ENCODE peak calls at places on chromosomes 4 and X, in five cellular contexts. C, B, E, M and X are unnamed samples.

GRCh38 chrX:27728291-27728690 is 79.5 kb upstream of the MAGEB10 start:
- DNase-seq in C (no peak), B (no peak), M (no peak), E (peak; percentile 23), X (peak; percentile 80)

GRCh38 chr4:113582737-113583136 is 178.8 kb downstream of the CAMK2D start:
- DNase-seq in M (no peak), B (no peak), E (no peak), C (no peak), X (no peak)

GRCh38 chr4:73871911-73872310 is 2.7 kb downstream of the CXCL1 start:
- DNase-seq in B (no peak), C (no peak), M (no peak), E (no peak), X (peak; percentile 45)

GRCh38 chr4:76624271-76624681 is 189.2 kb downstream of the SHROOM3 start:
- DNase-seq in B (peak; percentile 16), C (no peak), E (no peak), M (peak; percentile 96), X (peak; percentile 78)

GRCh38 chrX:47518105-47518504 is 35.1 kb upstream of the ZNF41 start:
- DNase-seq in E (no peak), B (no peak), M (no peak), C (no peak), X (peak; percentile 54)

GRCh38 chrX:41441934-41442823 is 5.0 kb upstream of the NYX start:
- DNase-seq in C (peak; percentile 88), M (peak; percentile 88), E (peak; percentile 64), B (peak; percentile 66), X (peak; percentile 84)

GRCh38 chr4:94892051-94892450 is 134.3 kb downstream of the BMPR1B start:
- DNase-seq in C (no peak), E (no peak), M (no peak), B (no peak), X (peak; percentile 19)

GRCh38 chrX:34734383-34734782 is 77.3 kb upstream of the TMEM47 start:
- DNase-seq in C (no peak), B (no peak), E (no peak), M (peak; percentile 30), X (peak; percentile 16)

GRCh38 chr4:3112979-3113469 is 38.5 kb downstream of the HTT start:
- DNase-seq in B (no peak), M (peak; percentile 57), C (no peak), E (no peak), X (peak; percentile 18)

GRCh38 chr4:52911684-52912294 is 49.7 kb downstream of the RASL11B start:
- DNase-seq in B (peak; percentile 88), M (peak; percentile 79), C (peak; percentile 80), E (peak; percentile 77), X (peak; percentile 89)

GRCh38 chrX:129686422-129686948 is 31.7 kb upstream of the APLN start:
- DNase-seq in C (no peak), B (no peak), M (peak; percentile 57), E (no peak), X (no peak)

GRCh38 chr4:8688041-8688907 is 95.7 kb downstream of the CPZ start:
- DNase-seq in C (no peak), M (peak; percentile 70), E (peak; percentile 19), B (peak; percentile 88), X (peak; percentile 8)

GRCh38 chrX:134365923-134366322 is 94.0 kb upstream of the HPRT1 start:
- DNase-seq in E (no peak), B (no peak), M (no peak), C (no peak), X (peak; percentile 68)

GRCh38 chr4:150155391-150155790 is 77.1 kb downstream of the DCLK2 start:
- DNase-seq in M (no peak), B (no peak), C (no peak), E (no peak), X (no peak)

GRCh38 chr4:10182446-10183424 is 66.1 kb upstream of the WDR1 start:
- DNase-seq in M (no peak), C (no peak), B (no peak), E (no peak), X (no peak)

GRCh38 chr4:20158195-20158594 is 93.5 kb upstream of the SLIT2 start:
- DNase-seq in C (no peak), B (no peak), M (no peak), E (no peak), X (no peak)

GRCh38 chrX:97027384-97027922 is 143.7 kb downstream of the RPA4 start:
- DNase-seq in C (no peak), B (peak; percentile 92), M (no peak), E (no peak), X (no peak)

GRCh38 chr4:6184169-6184568 is 16.2 kb downstream of the JAKMIP1 start:
- DNase-seq in E (no peak), B (no peak), M (no peak), C (no peak), X (no peak)

GRCh38 chr4:143658336-143658735 is 42.1 kb downstream of the FREM3 start:
- DNase-seq in B (no peak), M (no peak), E (no peak), C (no peak), X (no peak)

GRCh38 chr4:834368-835147 is 8.6 kb upstream of the CPLX1 start:
- DNase-seq in C (no peak), E (no peak), M (no peak), B (no peak), X (no peak)

GRCh38 chrX:153446950-153447580 is 1.2 kb upstream of the TREX2 start:
- DNase-seq in C (no peak), B (no peak), E (no peak), M (no peak), X (no peak)

GRCh38 chr4:48290146-48290772 is 20.6 kb upstream of the TEC start:
- DNase-seq in E (peak; percentile 36), C (peak; percentile 9), B (peak; percentile 7), M (peak; percentile 52), X (peak; percentile 60)

GRCh38 chr4:168791376-168791775 is 218.7 kb downstream of the CBR4 start:
- DNase-seq in C (no peak), M (no peak), B (no peak), E (no peak), X (no peak)

GRCh38 chr4:110636231-110636676 is 13.4 kb upstream of the PITX2 start:
- DNase-seq in C (no peak), B (peak; percentile 73), M (no peak), E (peak; percentile 23), X (no peak)

GRCh38 chrX:132480581-132481203 is 8.1 kb downstream of the MBNL3 start:
- DNase-seq in B (no peak), M (peak; percentile 58), E (no peak), C (peak; percentile 89), X (peak; percentile 60)

GRCh38 chr4:165502919-165503907 is 124.4 kb downstream of the CPE start:
- DNase-seq in M (peak; percentile 28), B (no peak), E (peak; percentile 4), C (no peak), X (peak; percentile 80)

GRCh38 chr4:40576651-40577480 is 52.8 kb downstream of the RBM47 start:
- DNase-seq in B (peak; percentile 36), M (peak; percentile 92), C (peak; percentile 56), E (peak; percentile 66), X (peak; percentile 88)

GRCh38 chrX:78655642-78656041 is 3.5 kb downstream of the RTL3 start:
- DNase-seq in E (no peak), C (no peak), M (no peak), B (no peak), X (no peak)

GRCh38 chr4:152534541-152535231 is 1.2 kb downstream of the FBXW7 start:
- DNase-seq in M (peak; percentile 71), B (peak; percentile 61), E (no peak), C (peak; percentile 81), X (no peak)

GRCh38 chrX:119693996-119694451 is 1.1 kb upstream of the SEPTIN6 start:
- DNase-seq in M (no peak), B (peak; percentile 35), E (no peak), C (no peak), X (no peak)
- H3K4me1 ChIP-seq in M (peaks cover 18% of the 10 kb centered on the region), B (peaks cover 3% of the 10 kb centered on the region), E (peaks cover 14% of the 10 kb centered on the region), C (peaks cover 64% of the 10 kb centered on the region), X (peaks cover 11% of the 10 kb centered on the region)

GRCh38 chrX:109632906-109633504 is 8.0 kb upstream of the KCNE5 start:
- DNase-seq in M (peak; percentile 50), E (no peak), C (peak; percentile 6), B (peak; percentile 36), X (peak; percentile 52)

GRCh38 chrX:109624022-109624421 is 950 bp downstream of the KCNE5 start:
- DNase-seq in M (no peak), C (no peak), E (no peak), B (no peak), X (no peak)

GRCh38 chrX:109624641-109625311 is at the start of gene KCNE5:
- DNase-seq in E (no peak), B (peak; percentile 79), M (peak; percentile 5), C (no peak), X (no peak)

GRCh38 chrX:109626637-109627036 is 1.7 kb upstream of the KCNE5 start:
- DNase-seq in C (no peak), B (no peak), M (no peak), E (no peak), X (no peak)

DNA sequence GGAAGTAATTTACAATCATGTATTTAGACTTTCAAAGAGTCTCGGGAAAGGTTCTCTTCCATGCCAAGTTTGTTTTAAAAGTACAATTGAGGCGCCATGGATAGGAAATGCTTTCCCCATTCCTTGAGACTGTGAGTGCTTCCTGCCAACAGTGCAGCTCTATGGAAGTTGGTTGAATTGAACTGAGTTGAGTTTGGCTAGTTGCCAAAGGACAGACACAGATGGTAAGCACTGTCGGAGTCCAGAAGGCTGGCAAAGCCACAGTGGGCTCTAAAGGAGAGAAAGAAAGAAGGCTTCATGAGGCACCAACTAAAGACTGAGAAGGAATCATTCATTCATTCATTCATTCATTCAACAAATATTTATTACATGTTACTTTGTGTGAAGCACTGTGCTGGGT is 4.3 kb upstream of the KCNE5 start:
- DNase-seq in E (no peak), B (no peak), C (no peak), M (no peak), X (no peak)
- TF ChIP-seq EZH2phosphoT487 in E (no peak), B (no peak), C (no peak), M (no peak), X (no peak)

DNA sequence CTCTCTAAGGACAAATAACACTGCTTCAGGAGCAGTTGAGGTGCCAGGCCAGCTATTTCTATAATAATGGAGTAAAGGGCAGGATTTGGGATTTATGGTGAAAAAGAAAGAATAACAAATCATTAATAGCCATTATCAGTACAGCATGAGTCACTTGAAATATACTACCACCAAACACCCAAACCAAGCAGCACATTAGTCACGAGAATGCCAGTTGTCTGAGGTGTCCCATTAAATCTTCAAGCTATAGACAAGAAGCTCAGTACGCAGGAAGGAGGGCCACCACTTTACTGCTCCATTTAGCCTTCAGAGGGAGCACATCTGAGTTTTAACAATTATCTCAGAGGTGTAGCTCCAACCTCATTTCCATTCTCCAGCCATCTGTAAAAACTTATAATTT is 106.9 kb upstream of the MAGEA10 start:
- DNase-seq in B (no peak), E (no peak), M (peak; percentile 0), C (no peak), X (peak; percentile 2)
- H3K4me1 ChIP-seq in B (no peaks in the 10 kb centered on the region), E (no peaks in the 10 kb centered on the region), M (no peaks in the 10 kb centered on the region), C (no peaks in the 10 kb centered on the region), X (no peaks in the 10 kb centered on the region)

GRCh38 chr4:89640620-89641366 is 196.2 kb downstream of the SNCA start:
- DNase-seq in M (peak; percentile 82), B (peak; percentile 96), C (no peak), E (peak; percentile 68), X (peak; percentile 10)
- TF ChIP-seq EZH2phosphoT487 in M (no peak), B (no peak), C (no peak), E (no peak), X (no peak)

GRCh38 chr4:103079621-103080020 is 3.1 kb upstream of the SLC9B2 start:
- DNase-seq in C (no peak), B (no peak), M (no peak), E (no peak), X (no peak)
- H3K4me1 ChIP-seq in C (peaks cover 35% of the 10 kb centered on the region), B (peaks cover 15% of the 10 kb centered on the region), M (peaks cover 18% of the 10 kb centered on the region), E (peaks cover 24% of the 10 kb centered on the region), X (peaks cover 17% of the 10 kb centered on the region)